ENCODE peak calls at places on chromosomes 5 and 9, in six cellular contexts. M, G, P, T, R and D are unnamed samples.

GRCh38 chr9:116870566-116870965 is 183.5 kb downstream of the TRIM32 start:
- DNase-seq in M (no peak), T (no peak), R (no peak), P (peak; percentile 47), G (peak; percentile 87), D (no peak)

GRCh38 chr5:2293906-2294305 is 411.2 kb upstream of the IRX4 start:
- DNase-seq in T (no peak), G (peak; percentile 27), R (no peak), M (no peak), P (no peak), D (no peak)

GRCh38 chr5:134247411-134247810 is 21.5 kb upstream of the PPP2CA start:
- DNase-seq in R (no peak), M (peak; percentile 33), G (no peak), T (peak; percentile 96), P (no peak), D (no peak)

GRCh38 chr5:134468921-134469400 is 56.5 kb upstream of the JADE2 start:
- DNase-seq in P (no peak), T (no peak), R (no peak), G (no peak), M (no peak), D (no peak)

GRCh38 chr5:62791059-62791458 is 212.4 kb downstream of the LRRC70 start:
- DNase-seq in G (no peak), R (no peak), T (no peak), M (peak; percentile 9), P (no peak), D (no peak)

GRCh38 chr5:31096238-31096865 is 97.1 kb upstream of the CDH6 start:
- DNase-seq in P (no peak), T (peak; percentile 91), M (no peak), R (no peak), G (no peak), D (no peak)

GRCh38 chr5:64939772-64940510 is 171.2 kb downstream of the CWC27 start:
- DNase-seq in M (peak; percentile 15), R (peak; percentile 16), P (no peak), G (peak; percentile 51), T (peak; percentile 59), D (peak; percentile 85)

GRCh38 chr5:177412603-177413233 is 3.4 kb upstream of the F12 start:
- DNase-seq in M (no peak), P (no peak), R (no peak), T (no peak), G (no peak), D (no peak)

GRCh38 chr9:114308361-114308950 is 14.4 kb upstream of the ORM1 start:
- DNase-seq in T (no peak), G (peak; percentile 25), R (no peak), M (no peak), P (peak; percentile 9), D (no peak)

GRCh38 chr5:59586811-59587340 is 306.6 kb downstream of the PDE4D start:
- DNase-seq in T (no peak), M (no peak), R (no peak), G (no peak), P (no peak), D (no peak)

GRCh38 chr9:72635197-72635596 is 113.8 kb downstream of the TMC1 start:
- DNase-seq in M (no peak), T (no peak), P (no peak), R (no peak), G (no peak), D (no peak)

GRCh38 chr9:90783552-90783951 is 18.1 kb upstream of the SYK start:
- DNase-seq in M (no peak), R (no peak), T (no peak), P (no peak), G (no peak), D (no peak)

GRCh38 chr5:418681-419121 is 24.3 kb upstream of the EXOC3 start:
- DNase-seq in G (peak; percentile 33), R (no peak), T (peak; percentile 61), P (no peak), M (no peak), D (no peak)

GRCh38 chr9:127569819-127570401 is 42.2 kb upstream of the STXBP1 start:
- DNase-seq in M (no peak), R (no peak), P (no peak), T (peak; percentile 44), G (no peak), D (peak; percentile 82)

GRCh38 chr5:7501066-7501465 is 105.1 kb downstream of the ADCY2 start:
- DNase-seq in M (no peak), R (no peak), G (no peak), P (no peak), T (no peak), D (no peak)

GRCh38 chr5:76372320-76373054 is 30.6 kb upstream of the IQGAP2 start:
- DNase-seq in M (no peak), T (peak; percentile 95), G (peak; percentile 57), P (peak; percentile 27), R (no peak), D (no peak)

GRCh38 chr5:121954086-121954485 is 7.7 kb upstream of the SRFBP1 start:
- DNase-seq in T (no peak), G (no peak), M (no peak), R (no peak), P (no peak), D (no peak)

GRCh38 chr5:173507171-173507570 is 109.3 kb downstream of the BOD1 start:
- DNase-seq in M (no peak), P (no peak), R (no peak), T (no peak), G (no peak), D (no peak)

GRCh38 chr9:134545213-134546211 is 96.1 kb upstream of the COL5A1 start:
- DNase-seq in P (no peak), G (no peak), T (peak; percentile 72), M (no peak), R (no peak), D (no peak)

GRCh38 chr5:59608745-59609144 is 284.8 kb downstream of the PDE4D start:
- DNase-seq in T (no peak), M (peak; percentile 16), P (no peak), R (no peak), G (no peak), D (no peak)

GRCh38 chr5:96957125-96958041 is 21.5 kb downstream of the LNPEP start:
- DNase-seq in G (no peak), M (no peak), P (no peak), T (no peak), R (no peak), D (no peak)

GRCh38 chr5:157857821-157858526 is 971 bp downstream of the CLINT1 start:
- DNase-seq in P (no peak), T (peak; percentile 21), G (no peak), M (peak; percentile 35), R (no peak), D (no peak)
- H3K27ac ChIP-seq in P (peak overlapping the region; percentile 91), T (peak overlapping the region; percentile 98), G (peak overlapping the region; percentile 89), M (peak overlapping the region; percentile 81), R (peak overlapping the region; percentile 90), D (peak overlapping the region; percentile 94)

DNA sequence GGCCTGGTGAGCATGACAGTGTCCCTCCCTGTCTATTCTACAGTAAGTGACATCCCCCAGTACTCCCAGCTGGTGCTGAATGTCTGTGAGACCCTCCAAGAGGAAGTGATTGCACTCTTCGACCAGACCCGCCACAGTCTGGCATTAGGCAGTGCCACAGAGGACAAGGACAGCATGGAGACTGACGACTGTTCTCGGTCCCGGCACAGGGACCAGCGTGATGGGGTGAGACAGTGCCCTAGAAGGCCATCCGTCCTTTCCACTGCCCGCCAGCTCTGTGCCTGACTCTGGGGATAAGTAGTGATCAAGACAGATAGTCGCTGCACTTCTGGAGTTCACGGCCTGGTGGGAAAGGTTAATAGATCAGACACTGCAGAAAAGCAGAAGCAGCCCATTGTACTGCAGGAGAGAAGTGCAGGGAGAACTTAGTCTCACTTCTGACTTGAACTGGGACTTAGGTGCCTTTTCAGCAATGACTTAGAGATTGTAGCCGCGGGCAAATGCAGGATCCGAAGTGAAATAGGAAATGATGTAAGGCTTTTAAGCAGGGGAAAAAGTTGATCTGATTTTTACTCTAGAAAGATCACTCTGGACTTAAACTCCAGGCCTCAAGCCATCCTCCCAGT is 28.4 kb downstream of the SH3GLB2 start:
- DNase-seq in P (no peak), R (no peak), G (no peak), T (no peak), M (no peak), D (no peak)
- TF ChIP-seq POLR2A in P (no peak), R (no peak), G (no peak), T (no peak), M (no peak), D (no peak)

GRCh38 chr9:37650299-37650872 is 368 bp upstream of the FRMPD1 start:
- DNase-seq in T (no peak), R (no peak), M (no peak), G (no peak), P (peak; percentile 13), D (no peak)
- H3K4me3 ChIP-seq in T (peak overlapping the region; percentile 68), R (peak overlapping the region; percentile 65), M (no peak overlapping the region), G (peak overlapping the region; percentile 57), P (no peak overlapping the region), D (no peak overlapping the region)

DNA sequence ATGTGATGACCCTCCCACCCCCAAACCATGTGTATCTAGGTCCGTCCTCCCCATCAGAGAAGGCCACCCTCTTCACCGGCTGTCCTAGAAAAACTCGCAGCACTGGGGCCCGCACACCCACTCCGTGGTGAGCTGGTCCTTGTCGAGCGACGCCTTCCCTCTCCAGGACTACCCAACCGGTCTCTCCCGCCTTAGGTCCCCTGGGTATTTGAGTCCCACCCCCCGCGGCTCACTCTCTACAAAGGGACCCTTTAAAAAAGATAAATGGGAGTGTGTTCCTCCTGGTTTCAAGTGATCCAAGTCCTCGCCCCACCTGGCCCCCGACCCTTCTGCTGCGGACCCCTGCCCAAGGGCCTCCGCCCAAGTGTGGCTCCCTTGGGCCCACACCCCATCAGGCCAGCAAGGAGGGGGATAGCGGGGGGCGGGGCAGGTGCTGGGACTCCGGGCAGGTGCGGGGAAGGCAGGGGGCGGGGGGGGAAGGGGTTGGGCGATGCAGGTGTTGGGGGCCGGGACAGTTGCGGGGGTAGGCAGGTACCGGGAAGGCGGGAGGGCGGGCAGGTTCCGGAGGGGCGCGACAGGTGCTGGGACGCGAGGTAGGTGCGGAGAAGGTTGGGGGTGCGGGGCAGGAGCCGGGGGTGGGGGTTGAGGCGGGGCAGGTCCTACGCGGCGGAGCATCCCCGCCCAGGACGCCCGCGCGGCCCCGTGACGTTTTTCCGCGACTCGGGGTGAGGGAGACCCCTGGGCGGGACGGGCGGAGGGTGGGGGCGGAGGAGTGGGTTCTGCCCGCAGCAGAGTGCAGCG is 941 bp upstream of the ARRDC1 start:
- DNase-seq in M (no peak), R (no peak), G (no peak), P (no peak), T (no peak), D (peak; percentile 74)
- H3K27ac ChIP-seq in M (no peak overlapping the region), R (peak overlapping the region; percentile 87), G (peak overlapping the region; percentile 50), P (peak overlapping the region; percentile 51), T (no peak overlapping the region), D (peak overlapping the region; percentile 49)